ENCODE peak calls at places on chromosomes 12 and 14, in seven cellular contexts. B is epithelial cell of esophagus, I is ovary, M is right lobe of liver, U is nephron progenitor cell, W is lung, A is upper lobe of right lung. Q is an unnamed sample.

GRCh38 chr12:112347521-112347920 is 34.7 kb downstream of the HECTD4 start:
- DNase-seq in B (peak; percentile 50), U (no peak), A (no peak), I (no peak), W (no peak), M (no peak), Q (no peak)

GRCh38 chr14:26252176-26252575 is 345.7 kb downstream of the NOVA1 start:
- DNase-seq in M (no peak), W (no peak), U (no peak), A (no peak), I (no peak), B (no peak), Q (no peak)

GRCh38 chr14:89543420-89543790 is 126.4 kb upstream of the FOXN3 start:
- DNase-seq in B (no peak), W (no peak), A (no peak), I (peak; percentile 38), M (no peak), U (no peak), Q (peak; percentile 44)

GRCh38 chr14:25833341-25834121 is 764.3 kb downstream of the NOVA1 start:
- DNase-seq in W (no peak), I (no peak), M (no peak), B (peak; percentile 67), A (no peak), U (peak; percentile 54), Q (peak; percentile 41)

GRCh38 chr12:105852496-105852895 is 286.3 kb downstream of the NUAK1 start:
- DNase-seq in B (no peak), M (no peak), I (no peak), A (no peak), W (no peak), U (no peak), Q (no peak)

GRCh38 chr12:28800129-28800528 is 348.9 kb upstream of the FAR2 start:
- DNase-seq in I (no peak), W (no peak), U (no peak), B (no peak), M (no peak), A (no peak), Q (no peak)

GRCh38 chr14:92937229-92937937 is 14.4 kb downstream of the CHGA start:
- DNase-seq in A (no peak), B (peak; percentile 81), M (no peak), I (no peak), U (no peak), W (no peak), Q (no peak)

GRCh38 chr14:84036863-84037262 is 1493.1 kb upstream of the FLRT2 start:
- DNase-seq in W (no peak), A (no peak), M (no peak), U (no peak), I (no peak), B (peak; percentile 1), Q (no peak)

GRCh38 chr12:107134558-107134957 is 41.2 kb upstream of the CRY1 start:
- DNase-seq in W (no peak), B (no peak), U (no peak), A (no peak), M (no peak), I (no peak), Q (no peak)

GRCh38 chr14:24952851-24953666 is 96.9 kb downstream of the STXBP6 start:
- DNase-seq in M (no peak), W (no peak), I (no peak), A (no peak), U (no peak), B (no peak), Q (peak; percentile 34)

GRCh38 chr12:95208678-95209077 is 8.6 kb downstream of the FGD6 start:
- DNase-seq in B (no peak), M (no peak), I (no peak), A (no peak), W (no peak), U (no peak), Q (no peak)

GRCh38 chr14:72595152-72595551 is 298.7 kb downstream of the DPF3 start:
- DNase-seq in A (no peak), I (no peak), U (no peak), M (no peak), B (no peak), W (no peak), Q (no peak)

GRCh38 chr12:13976880-13977279 is 4.5 kb downstream of the GRIN2B start:
- DNase-seq in W (no peak), B (no peak), A (no peak), I (no peak), M (no peak), U (no peak), Q (no peak)

GRCh38 chr12:55730447-55730820 is 1.6 kb upstream of the CD63 start:
- DNase-seq in I (no peak), W (no peak), U (no peak), M (no peak), B (no peak), A (no peak), Q (no peak)

GRCh38 chr12:65335021-65335714 is 56.7 kb downstream of the MSRB3 start:
- DNase-seq in M (peak; percentile 35), B (peak; percentile 78), A (no peak), I (peak; percentile 30), U (no peak), W (no peak), Q (no peak)

GRCh38 chr12:29957835-29958234 is 174.1 kb upstream of the TMTC1 start:
- DNase-seq in B (peak; percentile 5), A (no peak), M (no peak), W (no peak), I (no peak), U (no peak), Q (no peak)

GRCh38 chr12:121513464-121514183 is 67.2 kb downstream of the KDM2B start:
- DNase-seq in W (peak; percentile 43), A (peak; percentile 73), I (no peak), U (peak; percentile 58), B (peak; percentile 36), M (peak; percentile 85), Q (no peak)

GRCh38 chr12:132359971-132360370 is 30.6 kb upstream of the GALNT9 start:
- DNase-seq in W (no peak), M (peak; percentile 17), U (no peak), B (no peak), I (no peak), A (peak; percentile 55), Q (no peak)

GRCh38 chr14:99807413-99808132 is 14.4 kb downstream of the EML1 start:
- DNase-seq in W (no peak), M (no peak), I (no peak), A (no peak), B (no peak), U (no peak), Q (no peak)

GRCh38 chr12:27730097-27730588 is 19.5 kb downstream of the MRPS35 start:
- DNase-seq in U (no peak), I (no peak), A (no peak), B (no peak), W (no peak), M (no peak), Q (no peak)

GRCh38 chr14:66507722-66508546 is at the start of gene GPHN:
- DNase-seq in I (peak; percentile 92), B (peak; percentile 100), M (peak; percentile 97), A (peak; percentile 98), W (peak; percentile 96), U (peak; percentile 91), Q (peak; percentile 85)
- TF ChIP-seq CTCF in I (no peak), B (peak; percentile 35), M (peak; percentile 41), A (peak; percentile 34), W (no peak), U (no peak), Q (peak; percentile 39)

DNA sequence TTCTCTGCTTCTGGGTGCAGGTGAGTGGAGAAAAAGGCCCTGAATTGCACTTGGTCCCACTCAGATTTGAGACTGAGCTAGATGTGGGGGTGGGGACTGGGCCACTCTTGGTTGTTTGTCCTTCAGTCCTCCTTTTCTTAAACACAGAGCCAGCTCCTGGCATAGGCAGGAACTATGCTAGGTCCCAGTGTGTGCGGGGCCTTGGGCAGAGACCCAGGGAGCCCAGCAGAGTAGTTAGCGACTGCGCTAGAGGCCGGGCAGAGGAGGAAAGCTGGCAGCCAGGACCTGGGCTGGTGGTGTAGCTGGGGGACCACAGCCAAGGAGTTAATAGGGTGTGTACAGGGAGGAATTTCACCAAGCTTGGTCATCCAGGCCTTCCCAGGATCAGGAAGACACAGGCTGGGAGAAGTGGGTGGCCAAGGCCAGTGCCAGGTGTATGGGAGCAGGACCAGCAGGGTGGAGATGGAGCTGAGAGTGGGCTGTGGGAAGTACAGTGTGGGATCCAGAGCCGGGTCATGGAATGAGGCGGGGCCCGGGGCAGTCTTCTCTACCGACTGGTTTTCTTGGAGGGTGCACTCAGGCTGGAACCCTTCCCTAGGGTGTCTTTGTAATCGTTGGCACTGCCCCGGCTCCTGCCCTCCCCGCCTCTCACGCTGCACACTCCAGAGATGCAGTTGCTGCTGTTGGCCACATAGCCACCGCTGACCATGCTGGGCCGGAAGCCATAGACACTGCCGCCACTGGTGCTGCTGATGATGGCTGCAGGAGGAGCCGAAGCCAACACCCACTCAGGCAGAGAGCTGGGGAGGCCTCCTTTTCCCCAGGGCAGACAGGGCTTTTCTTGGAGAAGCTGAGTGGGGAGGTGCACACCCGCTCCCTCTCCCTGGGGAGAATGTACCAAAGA is 8.7 kb downstream of the KRT71 start:
- DNase-seq in I (no peak), B (no peak), A (no peak), U (no peak), W (no peak), M (no peak), Q (no peak)
- TF ChIP-seq CTCF in I (no peak), B (peak; percentile 1), A (no peak), U (no peak), W (no peak), M (no peak), Q (no peak)

GRCh38 chr12:101174576-101174975 is 35.5 kb downstream of the SLC5A8 start:
- DNase-seq in B (no peak), U (no peak), W (no peak), A (no peak), I (no peak), M (no peak), Q (no peak)

GRCh38 chr12:101168000-101168399 is 42.0 kb downstream of the SLC5A8 start:
- DNase-seq in U (no peak), I (no peak), A (no peak), W (no peak), B (no peak), M (no peak), Q (no peak)

GRCh38 chr12:101166866-101167265 is 43.2 kb downstream of the SLC5A8 start:
- DNase-seq in A (no peak), U (no peak), B (no peak), M (no peak), I (no peak), W (no peak), Q (no peak)

GRCh38 chr12:101173197-101173749 is 36.8 kb downstream of the SLC5A8 start:
- DNase-seq in M (no peak), I (no peak), W (no peak), U (no peak), B (no peak), A (no peak), Q (no peak)

GRCh38 chr12:101172316-101172715 is 37.7 kb downstream of the SLC5A8 start:
- DNase-seq in U (peak; percentile 16), A (no peak), W (no peak), M (no peak), B (peak; percentile 43), I (no peak), Q (no peak)
- TF ChIP-seq CTCF in U (peak; percentile 25), A (no peak), W (no peak), M (no peak), B (no peak), I (no peak), Q (peak; percentile 25)

DNA sequence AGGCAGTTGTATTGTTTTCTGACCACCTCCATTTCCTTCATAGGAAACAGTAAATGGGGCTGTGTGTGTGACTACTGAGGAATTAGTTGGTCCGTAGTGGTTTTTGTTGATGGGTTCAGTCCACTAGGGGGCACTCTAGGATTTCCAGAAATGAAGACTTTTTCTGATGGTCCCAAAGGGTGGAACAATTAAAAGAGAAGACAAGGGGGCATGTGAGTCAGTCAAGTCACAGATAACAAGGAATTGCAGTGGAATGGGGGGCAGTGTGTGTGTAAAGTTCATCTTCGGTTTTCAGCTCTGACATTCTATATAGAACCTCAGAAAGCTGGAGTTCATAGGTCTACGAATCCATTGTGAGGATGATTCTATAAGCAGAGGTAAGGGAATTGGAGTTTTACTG is 186.6 kb upstream of the OR4E1 start:
- DNase-seq in U (peak; percentile 8), I (no peak), A (no peak), W (no peak), B (peak; percentile 47), M (no peak), Q (no peak)
- TF ChIP-seq CTCF in U (peak; percentile 39), I (no peak), A (peak; percentile 49), W (no peak), B (peak; percentile 33), M (peak; percentile 45), Q (peak; percentile 59)

Q was measured in neural crest cell.